ENCODE peak calls at places on chromosome 18, in five cellular contexts. D, Y, N, Q and W are unnamed samples.

GRCh38 chr18:23972416-23972815 is 42.1 kb upstream of the TTC39C start:
- DNase-seq in Q (peak), D (no peak), N (no peak), Y (no peak), W (no peak)

GRCh38 chr18:30658306-30658705 is 384.2 kb downstream of the DSC3 start:
- DNase-seq in Q (no peak), N (no peak), D (no peak), Y (no peak), W (no peak)

GRCh38 chr18:10482985-10483949 is 28.8 kb downstream of the APCDD1 start:
- DNase-seq in N (no peak), D (no peak), Y (no peak), Q (peak), W (no peak)

GRCh38 chr18:362914-363295 is 95.1 kb upstream of the THOC1 start:
- DNase-seq in Q (no peak), N (peak), Y (no peak), D (no peak), W (no peak)

GRCh38 chr18:79576686-79577351 is 102.8 kb upstream of the CTDP1 start:
- DNase-seq in N (no peak), D (no peak), Y (no peak), Q (no peak), W (no peak)

GRCh38 chr18:13629841-13630747 is 96.3 kb downstream of the FAM210A start:
- DNase-seq in D (peak), Q (peak), N (peak), Y (peak), W (peak)

GRCh38 chr18:79714531-79715240 is 35.1 kb downstream of the CTDP1 start:
- DNase-seq in N (no peak), Q (no peak), D (no peak), Y (no peak), W (no peak)

GRCh38 chr18:48769006-48769646 is 181.6 kb downstream of the SMAD7 start:
- DNase-seq in N (no peak), Y (no peak), Q (no peak), D (no peak), W (no peak)

GRCh38 chr18:489244-490023 is 11.1 kb downstream of the COLEC12 start:
- DNase-seq in Q (no peak), D (no peak), Y (no peak), N (no peak), W (no peak)

GRCh38 chr18:24446453-24446852 is 14.0 kb upstream of the HRH4 start:
- DNase-seq in Q (no peak), D (no peak), Y (no peak), N (no peak), W (no peak)

GRCh38 chr18:58538604-58539386 is 90.1 kb downstream of the ALPK2 start:
- DNase-seq in Y (no peak), Q (no peak), N (peak), D (no peak), W (no peak)

GRCh38 chr18:12327510-12328178 is 19.6 kb downstream of the TUBB6 start:
- DNase-seq in Y (peak), Q (no peak), D (peak), N (peak), W (peak)
- TF ChIP-seq ESRRA in Y (no peak), Q (no peak), D (no peak), N (no peak), W (no peak)

GRCh38 chr18:49841236-49842217 is 28.2 kb upstream of the ACAA2 start:
- DNase-seq in Q (no peak), Y (no peak), D (no peak), N (no peak), W (no peak)
- TF ChIP-seq ESRRA in Q (no peak), Y (no peak), D (no peak), N (no peak), W (no peak)

GRCh38 chr18:45277870-45278269 is 337.4 kb upstream of the SLC14A2 start:
- DNase-seq in Y (no peak), Q (no peak), D (no peak), N (no peak), W (no peak)

GRCh38 chr18:45274026-45274425 is 341.2 kb upstream of the SLC14A2 start:
- DNase-seq in Q (no peak), Y (no peak), D (no peak), N (no peak), W (no peak)

GRCh38 chr18:45276878-45277277 is 338.4 kb upstream of the SLC14A2 start:
- DNase-seq in D (no peak), N (no peak), Y (no peak), Q (no peak), W (no peak)

GRCh38 chr18:45280486-45281263 is 334.6 kb upstream of the SLC14A2 start:
- DNase-seq in D (no peak), Y (no peak), Q (no peak), N (no peak), W (no peak)

GRCh38 chr18:45275367-45276113 is 339.7 kb upstream of the SLC14A2 start:
- DNase-seq in Q (no peak), N (peak), D (no peak), Y (peak), W (peak)
- TF ChIP-seq ESRRA in Q (no peak), N (no peak), D (no peak), Y (no peak), W (no peak)

DNA sequence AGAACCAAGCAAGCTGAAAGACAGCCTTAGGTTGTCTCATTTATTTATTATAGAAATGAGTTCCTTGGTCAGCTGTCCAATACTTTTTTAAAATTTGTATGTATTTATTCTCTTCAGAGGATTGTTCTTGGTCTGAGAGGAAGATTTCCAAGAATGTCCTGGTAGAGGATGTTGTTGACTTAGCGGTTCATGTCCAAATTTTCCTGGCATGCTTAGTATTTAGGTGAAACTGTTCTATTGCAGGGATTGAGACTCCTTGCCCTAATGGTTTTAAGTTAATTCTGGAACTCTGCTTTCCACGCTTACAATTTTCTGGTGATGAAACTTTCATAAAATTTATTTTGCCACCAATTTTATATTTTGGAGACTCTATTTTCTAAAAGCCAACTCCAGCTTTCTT is 1868.6 kb upstream of the CELF4 start:
- DNase-seq in N (no peak), D (no peak), Q (no peak), Y (no peak), W (no peak)
- TF ChIP-seq ESRRA in N (no peak), D (no peak), Q (no peak), Y (no peak), W (no peak)

DNA sequence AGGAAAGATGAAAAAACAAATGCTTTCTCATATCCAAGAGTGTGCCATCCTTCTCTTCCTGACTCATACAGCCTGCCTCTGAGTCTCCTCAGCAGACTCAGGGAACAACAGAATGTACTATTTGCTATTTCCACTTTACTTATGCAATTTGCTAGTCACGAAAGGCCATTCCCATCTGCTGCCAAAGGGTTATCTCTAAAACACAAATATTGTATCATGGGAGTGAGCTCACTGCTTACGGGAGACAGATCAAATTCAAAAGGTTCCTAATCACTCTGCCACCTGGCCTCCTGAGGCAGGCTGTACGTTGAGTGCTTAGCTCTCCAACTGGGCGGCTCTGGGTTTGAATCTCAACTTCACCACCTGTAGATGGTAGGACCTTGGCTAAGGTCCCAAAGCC is 92.0 kb downstream of the GAREM1 start:
- DNase-seq in N (peak), Y (peak), Q (no peak), D (no peak), W (no peak)
- TF ChIP-seq ESRRA in N (no peak), Y (no peak), Q (no peak), D (no peak), W (no peak)

DNA sequence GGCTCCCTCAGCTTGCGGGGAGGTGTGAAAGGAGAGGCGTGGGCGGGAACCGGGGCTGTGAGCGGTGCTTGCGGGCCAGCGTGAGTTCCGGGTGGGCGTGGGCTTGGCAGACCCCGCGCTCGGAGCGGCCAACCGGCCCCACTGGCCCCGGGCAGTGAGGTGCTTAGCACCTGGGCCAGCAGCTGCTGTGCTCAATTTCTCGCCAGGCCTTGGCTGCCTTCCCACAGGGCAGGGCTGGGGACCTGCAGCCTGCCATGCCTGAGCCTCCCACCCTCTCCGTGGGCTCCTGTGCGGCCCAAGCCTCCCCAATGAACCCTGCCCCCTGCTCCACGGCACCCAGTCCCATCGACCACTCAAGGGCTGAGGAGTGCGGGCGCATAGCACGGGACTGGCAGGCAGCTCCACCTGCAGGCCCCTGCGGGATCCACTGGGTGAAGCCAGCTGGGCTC is 48.2 kb downstream of the RNF138 start:
- DNase-seq in Q (no peak), Y (no peak), N (no peak), D (peak), W (no peak)
- TF ChIP-seq ESRRA in Q (no peak), Y (no peak), N (no peak), D (no peak), W (no peak)

GRCh38 chr18:51149605-51150429 is 47.7 kb downstream of the MEX3C start:
- DNase-seq in Q (no peak), N (no peak), D (no peak), Y (peak), W (no peak)
- TF ChIP-seq ESRRA in Q (no peak), N (no peak), D (no peak), Y (no peak), W (no peak)